ENCODE peak calls at places on chromosomes 3 and 15, in seven cellular contexts. Y is activated effector memory CD4-positive, alpha-beta T cell treated with anti-CD3 and anti-CD28 coated beads, Interleukin-2, amount 50 U/mL, for 16 hours; O is activated CD4-positive, alpha-beta T cell treated with anti-CD3 and anti-CD28 coated beads, Interleukin-2, amount 50 U/mL, for 24 hours; D is fibroblast of the aortic adventitia; X is stimulated activated CD8-positive, alpha-beta memory T cell treated with anti-CD3 and anti-CD28 coated beads, Interleukin-15, amount 100 ng/mL, for 24 hours; U is hepatocyte; Q is anterior cingulate cortex. A is an unnamed sample.

GRCh38 chr15:60585743-60586708 is 107.1 kb upstream of the ICE2 start:
- DNase-seq in Y (peak), O (no peak), D (peak), X (no peak), U (peak), Q (peak), A (no peak)

GRCh38 chr3:57382933-57383332 is 90.4 kb upstream of the ASB14 start:
- DNase-seq in Y (no peak), O (no peak), D (peak), X (no peak), U (no peak), Q (no peak), A (no peak)

GRCh38 chr3:149466192-149466591 is 8.3 kb upstream of the TM4SF4 start:
- DNase-seq in Y (no peak), O (no peak), D (peak), X (no peak), U (no peak), Q (no peak), A (no peak)

GRCh38 chr3:42864321-42864950 is 11.2 kb downstream of the CYP8B1 start:
- DNase-seq in Y (no peak), O (no peak), D (no peak), X (no peak), U (no peak), Q (no peak), A (no peak)

GRCh38 chr3:188956839-188957489 is 214.8 kb upstream of the TPRG1 start:
- DNase-seq in Y (no peak), O (no peak), D (peak), X (no peak), U (peak), Q (no peak), A (no peak)

GRCh38 chr3:48561045-48561736 is 2.4 kb downstream of the UCN2 start:
- DNase-seq in Y (no peak), O (no peak), D (peak), X (no peak), U (peak), Q (peak), A (no peak)

GRCh38 chr15:78991476-78991875 is 46.6 kb upstream of the CTSH start:
- DNase-seq in Y (no peak), O (no peak), D (no peak), X (no peak), U (peak), Q (no peak), A (no peak)

GRCh38 chr3:160225181-160226025 is at the start of gene C3orf80:
- DNase-seq in Y (peak), O (no peak), D (peak), X (no peak), U (peak), Q (peak), A (no peak)

GRCh38 chr3:127276396-127276795 is 11.4 kb downstream of the PRR20G start:
- DNase-seq in Y (no peak), O (no peak), D (no peak), X (no peak), U (no peak), Q (no peak), A (no peak)

GRCh38 chr15:74808073-74808839 is 4.4 kb upstream of the LMAN1L start:
- DNase-seq in Y (no peak), O (no peak), D (no peak), X (no peak), U (no peak), Q (no peak), A (no peak)

GRCh38 chr3:95172549-95172948 is 1109.7 kb downstream of the NSUN3 start:
- DNase-seq in Y (no peak), O (no peak), D (no peak), X (no peak), U (no peak), Q (no peak), A (no peak)

GRCh38 chr3:41224120-41224806 is 25.0 kb downstream of the CTNNB1 start:
- DNase-seq in Y (no peak), O (no peak), D (peak), X (no peak), U (no peak), Q (no peak), A (no peak)

GRCh38 chr3:4718179-4718736 is 225.1 kb downstream of the ITPR1 start:
- DNase-seq in Y (no peak), O (no peak), D (no peak), X (no peak), U (no peak), Q (no peak), A (no peak)

GRCh38 chr3:53715815-53716483 is 130.3 kb downstream of the CHDH start:
- DNase-seq in Y (no peak), O (no peak), D (peak), X (no peak), U (no peak), Q (no peak), A (no peak)

GRCh38 chr3:141959531-141959920 is 83.1 kb downstream of the ATP1B3 start:
- DNase-seq in Y (no peak), O (no peak), D (no peak), X (no peak), U (no peak), Q (no peak), A (no peak)

GRCh38 chr15:39591896-39592315 is 11.0 kb downstream of the THBS1 start:
- DNase-seq in Y (no peak), O (no peak), D (peak), X (no peak), U (no peak), Q (no peak), A (no peak)

GRCh38 chr3:100163787-100164186 is 49.5 kb upstream of the FILIP1L start:
- DNase-seq in Y (no peak), O (no peak), D (peak), X (no peak), U (no peak), Q (no peak), A (no peak)

GRCh38 chr3:119302697-119303630 is 8.8 kb downstream of the ARHGAP31 start:
- DNase-seq in Y (no peak), O (no peak), D (no peak), X (no peak), U (no peak), Q (no peak), A (no peak)

GRCh38 chr3:172323894-172324590 is 124.2 kb downstream of the GHSR start:
- DNase-seq in Y (no peak), O (no peak), D (peak), X (no peak), U (no peak), Q (no peak), A (no peak)

GRCh38 chr3:16060358-16060852 is 114.1 kb upstream of the GALNT15 start:
- DNase-seq in Y (no peak), O (no peak), D (peak), X (no peak), U (peak), Q (no peak), A (no peak)

GRCh38 chr3:16511561-16512434 is 1.7 kb downstream of the RFTN1 start:
- DNase-seq in Y (peak), O (peak), D (peak), X (peak), U (no peak), Q (no peak), A (no peak)

GRCh38 chr15:94683912-94684311 is 452.6 kb downstream of the MCTP2 start:
- DNase-seq in Y (no peak), O (no peak), D (no peak), X (no peak), U (no peak), Q (no peak), A (no peak)

GRCh38 chr3:125115640-125116039 is 59.8 kb upstream of the HEG1 start:
- DNase-seq in Y (no peak), O (no peak), D (peak), X (no peak), U (no peak), Q (no peak), A (no peak)

GRCh38 chr3:121895121-121895520 is 920 bp downstream of the SLC15A2 start:
- DNase-seq in Y (no peak), O (no peak), D (no peak), X (no peak), U (peak), Q (no peak), A (no peak)

GRCh38 chr3:49717539-49718418 is 1.7 kb downstream of the AMIGO3 start:
- DNase-seq in Y (no peak), O (no peak), D (no peak), X (no peak), U (peak), Q (no peak), A (no peak)

GRCh38 chr15:48440084-48440483 is 108.9 kb downstream of the DUT start:
- DNase-seq in Y (no peak), O (no peak), D (peak), X (no peak), U (no peak), Q (no peak), A (no peak)

GRCh38 chr15:59976480-59976879 is 27.6 kb upstream of the FOXB1 start:
- DNase-seq in Y (peak), O (no peak), D (no peak), X (no peak), U (no peak), Q (no peak), A (no peak)

GRCh38 chr3:103906808-103907207 is 1459.9 kb upstream of the ALCAM start:
- DNase-seq in Y (no peak), O (no peak), D (no peak), X (no peak), U (no peak), Q (no peak), A (no peak)

GRCh38 chr3:125186261-125186770 is 26.2 kb downstream of the SLC12A8 start:
- DNase-seq in Y (no peak), O (no peak), D (peak), X (no peak), U (peak), Q (peak), A (no peak)

GRCh38 chr3:63585927-63586326 is 66.5 kb upstream of the SNTN start:
- DNase-seq in Y (no peak), O (no peak), D (no peak), X (no peak), U (no peak), Q (no peak), A (no peak)

A was measured in NCI-H187.